ENCODE peak calls at places on chromosome 1, in seven cellular contexts. J, A, P, K, E, H and C are unnamed samples.

GRCh38 chr1:219385786-219386427 is 212.2 kb downstream of the LYPLAL1 start:
- DNase-seq in J (peak), A (peak), P (no peak), K (peak), E (peak), H (peak), C (peak)

GRCh38 chr1:229003233-229004031 is 267.5 kb upstream of the RAB4A start:
- DNase-seq in J (no peak), A (no peak), P (no peak), K (no peak), E (no peak), H (no peak), C (no peak)

GRCh38 chr1:239558992-239559391 is 172.6 kb downstream of the CHRM3 start:
- DNase-seq in J (no peak), A (no peak), P (no peak), K (no peak), E (no peak), H (peak), C (no peak)

GRCh38 chr1:159705911-159706270 is 8.5 kb downstream of the CRP start:
- DNase-seq in J (no peak), A (no peak), P (no peak), K (no peak), E (no peak), H (no peak), C (no peak)

GRCh38 chr1:179867493-179868330 is 9.9 kb downstream of the TOR1AIP2 start:
- DNase-seq in J (peak), A (peak), P (no peak), K (peak), E (peak), H (no peak), C (no peak)

GRCh38 chr1:206685256-206685748 is 597 bp downstream of the MAPKAPK2 start:
- DNase-seq in J (peak), A (peak), P (peak), K (peak), E (peak), H (peak), C (peak)

GRCh38 chr1:163924041-163924440 is 602.3 kb downstream of the NUF2 start:
- DNase-seq in J (no peak), A (no peak), P (no peak), K (no peak), E (no peak), H (no peak), C (no peak)

GRCh38 chr1:154419620-154420020 is 14.5 kb downstream of the IL6R start:
- DNase-seq in J (no peak), A (no peak), P (peak), K (no peak), E (no peak), H (no peak), C (no peak)

GRCh38 chr1:14787604-14788003 is 189.1 kb downstream of the KAZN start:
- DNase-seq in J (no peak), A (no peak), P (no peak), K (no peak), E (no peak), H (peak), C (no peak)